ENCODE peak calls at places on chromosomes 2 and 18, in four cellular contexts. P is GM12892, A is GM12878, C is K562. V is an unnamed sample.

GRCh38 chr18:79577451-79578395 is 101.9 kb upstream of the CTDP1 start:
- DNase-seq in C (peak; percentile 17), P (no peak), A (no peak), V (no peak)

GRCh38 chr2:42238644-42239288 is 69.6 kb downstream of the EML4 start:
- DNase-seq in A (no peak), P (no peak), C (no peak), V (no peak)

GRCh38 chr2:191204443-191204842 is 40.8 kb upstream of the MYO1B start:
- DNase-seq in A (no peak), P (no peak), C (no peak), V (no peak)

GRCh38 chr2:9163306-9164111 is 43.1 kb upstream of the ASAP2 start:
- DNase-seq in P (no peak), C (no peak), A (no peak), V (no peak)

GRCh38 chr2:95317665-95318425 is 20.7 kb downstream of the KCNIP3 start:
- DNase-seq in P (no peak), C (no peak), A (no peak), V (no peak)

GRCh38 chr2:236282406-236282805 is 18.2 kb upstream of the ASB18 start:
- DNase-seq in P (no peak), A (no peak), C (no peak), V (no peak)

GRCh38 chr2:237264480-237265219 is 149.3 kb downstream of the COL6A3 start:
- DNase-seq in C (no peak), P (no peak), A (no peak), V (no peak)

GRCh38 chr2:25521665-25522387 is 151.6 kb downstream of the DTNB start:
- DNase-seq in P (no peak), A (peak; percentile 90), C (peak; percentile 42), V (no peak)

GRCh38 chr2:226799211-226799975 is at the start of gene IRS1:
- DNase-seq in A (no peak), P (peak; percentile 44), C (peak; percentile 75), V (peak; percentile 50)

GRCh38 chr18:63553117-63553516 is 10.9 kb downstream of the SERPINB12 start:
- DNase-seq in P (no peak), C (no peak), A (no peak), V (no peak)

GRCh38 chr2:156933580-156934225 is 323.8 kb upstream of the GALNT5 start:
- DNase-seq in P (no peak), A (no peak), C (no peak), V (no peak)

GRCh38 chr2:118207889-118208288 is 119.6 kb downstream of the INSIG2 start:
- DNase-seq in P (no peak), A (no peak), C (no peak), V (no peak)

GRCh38 chr18:44356566-44357157 is 324.0 kb upstream of the SETBP1 start:
- DNase-seq in A (no peak), P (no peak), C (no peak), V (no peak)

GRCh38 chr2:182445566-182445965 is 18.7 kb upstream of the PDE1A start:
- DNase-seq in C (no peak), P (no peak), A (no peak), V (no peak)

GRCh38 chr18:815353-815752 is 3.3 kb upstream of the YES1 start:
- DNase-seq in C (no peak), A (no peak), P (no peak), V (no peak)

GRCh38 chr2:223692227-223692947 is 90.2 kb upstream of the SCG2 start:
- DNase-seq in A (no peak), P (no peak), C (no peak), V (no peak)

GRCh38 chr2:157440404-157441071 is 3.4 kb downstream of the CYTIP start:
- DNase-seq in C (no peak), P (no peak), A (no peak), V (no peak)

GRCh38 chr18:42338683-42339082 is 383.6 kb downstream of the PIK3C3 start:
- DNase-seq in C (no peak), A (no peak), P (no peak), V (no peak)

GRCh38 chr18:35389095-35389618 is 12.0 kb upstream of the ZNF396 start:
- DNase-seq in A (no peak), C (no peak), P (no peak), V (no peak)

GRCh38 chr2:109063326-109063670 is 65.7 kb upstream of the SH3RF3 start:
- DNase-seq in A (no peak), P (no peak), C (no peak), V (no peak)

GRCh38 chr2:33873206-33873605 is 274.1 kb upstream of the FAM98A start:
- DNase-seq in A (no peak), P (no peak), C (no peak), V (no peak)

GRCh38 chr2:109279243-109279860 is 150.3 kb downstream of the SH3RF3 start:
- DNase-seq in P (no peak), A (no peak), C (no peak), V (no peak)

GRCh38 chr2:238786792-238787490 is 60.9 kb upstream of the TWIST2 start:
- DNase-seq in C (no peak), A (no peak), P (no peak), V (no peak)

GRCh38 chr2:74010087-74010541 is 25.4 kb downstream of the TET3 start:
- DNase-seq in A (no peak), P (no peak), C (peak; percentile 69), V (no peak)

GRCh38 chr2:62293490-62294212 is 97.7 kb downstream of the B3GNT2 start:
- DNase-seq in C (no peak), A (no peak), P (no peak), V (no peak)

DNA sequence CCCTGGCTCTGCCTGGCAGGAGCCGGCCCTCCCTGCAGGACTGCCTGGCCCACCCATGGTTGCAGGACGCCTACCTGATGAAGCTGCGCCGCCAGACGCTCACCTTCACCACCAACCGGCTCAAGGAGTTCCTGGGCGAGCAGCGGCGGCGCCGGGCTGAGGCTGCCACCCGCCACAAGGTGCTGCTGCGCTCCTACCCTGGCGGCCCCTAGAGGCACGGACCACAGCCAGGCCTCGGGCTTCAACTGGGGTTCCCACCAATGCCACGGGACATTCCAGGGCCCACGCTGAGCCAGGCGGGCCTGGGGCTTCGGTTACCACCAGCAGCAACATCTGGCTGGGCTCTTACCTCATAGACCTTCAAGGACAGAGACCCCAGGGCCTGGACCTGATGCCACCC is 6.1 kb upstream of the GMPPA start:
- DNase-seq in C (no peak), P (no peak), A (no peak), V (no peak)
- TF ChIP-seq POLR2AphosphoS5 in C (no peak), P (no peak), A (no peak), V (no peak)

GRCh38 chr2:134780977-134781376 is 57.4 kb upstream of the ACMSD start:
- DNase-seq in P (no peak), C (no peak), A (no peak), V (no peak)

GRCh38 chr2:134783912-134784311 is 54.5 kb upstream of the ACMSD start:
- DNase-seq in C (no peak), A (no peak), P (no peak), V (no peak)

GRCh38 chr2:134782792-134783191 is 55.6 kb upstream of the ACMSD start:
- DNase-seq in A (no peak), P (no peak), C (no peak), V (no peak)

GRCh38 chr2:134785659-134786058 is 52.8 kb upstream of the ACMSD start:
- DNase-seq in P (no peak), C (no peak), A (no peak), V (no peak)

DNA sequence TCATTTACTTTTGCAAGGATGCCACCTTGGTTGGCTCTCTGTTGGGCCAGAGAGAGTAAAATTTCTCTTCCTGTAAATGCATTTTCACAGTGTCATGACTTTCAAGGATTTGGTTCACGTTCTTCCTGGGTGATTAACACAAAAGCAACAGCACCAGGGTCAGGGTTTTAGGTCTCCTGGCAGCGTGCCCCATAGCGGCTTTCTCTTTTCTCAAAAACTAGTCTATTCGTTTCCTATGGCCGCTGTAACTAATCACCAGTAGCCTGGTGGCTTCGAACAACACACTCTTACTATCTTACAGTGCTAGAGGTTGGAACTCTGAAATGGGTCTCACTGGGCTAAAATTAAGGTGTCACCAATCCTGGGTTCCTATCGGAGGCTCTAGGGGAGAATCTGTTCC is 56.3 kb upstream of the ACMSD start:
- DNase-seq in A (no peak), P (no peak), C (no peak), V (no peak)
- TF ChIP-seq TAF1 in A (no peak), P (no peak), C (no peak), V (no peak)

GRCh38 chr2:241701405-241702154 is at the start of gene ING5:
- DNase-seq in P (peak; percentile 77), C (peak; percentile 76), A (peak; percentile 46), V (peak; percentile 69)

GRCh38 chr2:241701155-241701404 is 759 bp upstream of the ING5 start:
- DNase-seq in C (no peak), P (no peak), A (peak; percentile 51), V (no peak)

GRCh38 chr2:241702155-241702404 is 241 bp downstream of the ING5 start:
- DNase-seq in C (peak; percentile 83), A (peak; percentile 15), P (no peak), V (peak; percentile 77)

GRCh38 chr2:241703128-241703604 is 1.3 kb downstream of the ING5 start:
- DNase-seq in A (no peak), P (no peak), C (no peak), V (no peak)

GRCh38 chr2:241702405-241703127 is 727 bp downstream of the ING5 start:
- DNase-seq in A (peak; percentile 37), P (peak; percentile 90), C (peak; percentile 76), V (peak; percentile 93)
- TF ChIP-seq POLR2AphosphoS5 in A (no peak), P (no peak), C (no peak), V (no peak)

GRCh38 chr2:229269986-229270385 is 1.1 kb downstream of the PID1 start:
- DNase-seq in A (no peak), C (no peak), P (no peak), V (no peak)

GRCh38 chr2:229273384-229274338 is 2.6 kb upstream of the PID1 start:
- DNase-seq in A (peak; percentile 11), P (no peak), C (peak; percentile 20), V (peak; percentile 27)

GRCh38 chr2:229269146-229269545 is 1.9 kb downstream of the PID1 start:
- DNase-seq in C (no peak), P (no peak), A (no peak), V (no peak)

GRCh38 chr2:229268626-229269025 is 2.5 kb downstream of the PID1 start:
- DNase-seq in P (no peak), A (no peak), C (no peak), V (no peak)

DNA sequence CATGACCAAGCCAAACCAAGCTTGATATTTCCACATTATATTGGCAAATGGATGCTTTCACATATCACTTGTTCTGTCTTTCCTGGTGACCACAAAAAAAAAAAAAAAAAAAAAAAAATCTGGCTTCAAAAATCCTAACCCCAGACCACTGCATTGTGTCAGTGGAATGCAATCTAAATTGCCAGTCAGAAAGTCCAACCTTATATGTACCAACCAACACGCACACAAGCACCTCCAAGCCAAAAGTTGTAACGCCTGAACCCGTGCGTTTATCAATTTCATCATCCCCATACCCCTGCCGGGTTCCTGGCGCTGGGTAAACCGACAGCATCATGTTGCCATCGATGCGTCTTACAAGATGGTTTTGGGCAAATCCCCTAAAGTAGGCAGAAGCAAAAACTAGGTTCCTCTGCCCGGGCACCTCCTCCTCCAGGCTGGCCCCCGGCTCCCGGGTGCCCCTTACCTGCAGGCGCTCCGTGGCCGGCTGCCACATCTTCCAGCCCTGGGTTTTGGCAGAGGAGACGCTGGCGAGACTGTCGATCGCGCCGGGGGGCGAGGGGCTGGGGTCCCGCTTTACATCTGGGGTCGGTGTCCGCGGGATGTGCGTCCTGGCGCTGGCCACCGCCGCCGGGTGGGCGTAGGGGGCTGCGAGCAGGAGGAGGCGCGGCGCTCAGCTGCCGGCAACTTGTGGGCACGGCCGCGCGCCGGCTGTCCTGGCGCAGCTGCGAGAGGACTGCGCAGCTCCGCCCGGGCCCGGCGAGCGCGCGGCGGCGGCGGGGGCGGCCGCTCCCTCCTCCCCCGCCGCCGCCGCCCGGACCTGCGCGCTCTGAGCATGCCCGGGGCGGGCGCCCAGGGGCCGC is at the start of gene PID1:
- DNase-seq in P (no peak), C (no peak), A (no peak), V (no peak)
- TF ChIP-seq TAF1 in P (no peak), C (no peak), A (no peak), V (no peak)

GRCh38 chr2:55112229-55113016 is 62.2 kb upstream of the RTN4 start:
- DNase-seq in C (peak; percentile 28), P (no peak), A (no peak), V (no peak)
- TF ChIP-seq POLR2AphosphoS5 in C (no peak), P (no peak), A (no peak), V (no peak)

V was measured in GM12891.